ENCODE peak calls at places on chromosomes 11 and 22, in four cellular contexts. One of them, this sample, is unnamed.

GRCh38 chr22:21902296-21903087 is 35.0 kb upstream of the MAPK1 start:
- DNase-seq in GM10248: peak; percentile 47
- DNase-seq in B cell: no peak
- DNase-seq in iPS-NIHi11: no peak
- DNase-seq in this sample: no peak

GRCh38 chr11:38138972-38139371 is 1540.9 kb upstream of the RAG2 start:
- DNase-seq in GM10248: no peak
- DNase-seq in B cell: no peak
- DNase-seq in iPS-NIHi11: no peak
- DNase-seq in this sample: no peak

GRCh38 chr11:101840720-101841119 is 74.1 kb upstream of the CEP126 start:
- DNase-seq in GM10248: no peak
- DNase-seq in B cell: no peak
- DNase-seq in iPS-NIHi11: no peak
- DNase-seq in this sample: no peak

GRCh38 chr22:44182591-44183588 is 2.2 kb downstream of the PARVG start:
- DNase-seq in GM10248: peak; percentile 48
- DNase-seq in B cell: peak; percentile 70
- DNase-seq in iPS-NIHi11: no peak
- DNase-seq in this sample: no peak

GRCh38 chr11:92083123-92083522 is 141.5 kb upstream of the FAT3 start:
- DNase-seq in GM10248: no peak
- DNase-seq in B cell: no peak
- DNase-seq in iPS-NIHi11: no peak
- DNase-seq in this sample: no peak

GRCh38 chr11:111063711-111064110 is 181.8 kb upstream of the POU2AF2 start:
- DNase-seq in GM10248: no peak
- DNase-seq in B cell: no peak
- DNase-seq in iPS-NIHi11: no peak
- DNase-seq in this sample: no peak

GRCh38 chr22:29703595-29704195 is 16.1 kb upstream of the CABP7 start:
- DNase-seq in GM10248: no peak
- DNase-seq in B cell: no peak
- DNase-seq in iPS-NIHi11: no peak
- DNase-seq in this sample: no peak

GRCh38 chr22:25110846-25111578 is 88.6 kb upstream of the CRYBB3 start:
- DNase-seq in GM10248: peak; percentile 77
- DNase-seq in B cell: peak; percentile 41
- DNase-seq in iPS-NIHi11: peak; percentile 88
- DNase-seq in this sample: peak; percentile 71

GRCh38 chr11:134224710-134225662 is 515 bp downstream of the VPS26B start:
- DNase-seq in GM10248: peak; percentile 35
- DNase-seq in B cell: peak; percentile 54
- DNase-seq in iPS-NIHi11: peak; percentile 76
- DNase-seq in this sample: peak; percentile 76

GRCh38 chr11:124080319-124081001 is 34.8 kb upstream of the VWA5A start:
- DNase-seq in GM10248: no peak
- DNase-seq in B cell: no peak
- DNase-seq in iPS-NIHi11: no peak
- DNase-seq in this sample: no peak

GRCh38 chr11:131185915-131186314 is 184.5 kb upstream of the NTM start:
- DNase-seq in GM10248: no peak
- DNase-seq in B cell: no peak
- DNase-seq in iPS-NIHi11: no peak
- DNase-seq in this sample: no peak

GRCh38 chr22:27628341-27628740 is 173.2 kb downstream of the MN1 start:
- DNase-seq in GM10248: no peak
- DNase-seq in B cell: no peak
- DNase-seq in iPS-NIHi11: no peak
- DNase-seq in this sample: no peak

GRCh38 chr11:112005422-112006094 is 19.6 kb upstream of the DLAT start:
- DNase-seq in GM10248: no peak
- DNase-seq in B cell: no peak
- DNase-seq in iPS-NIHi11: no peak
- DNase-seq in this sample: no peak

GRCh38 chr11:34601085-34601444 is 19.8 kb upstream of the EHF start:
- DNase-seq in GM10248: no peak
- DNase-seq in B cell: no peak
- DNase-seq in iPS-NIHi11: no peak
- DNase-seq in this sample: no peak

GRCh38 chr11:126915430-126915829 is 85.1 kb downstream of the KIRREL3 start:
- DNase-seq in GM10248: no peak
- DNase-seq in B cell: no peak
- DNase-seq in iPS-NIHi11: no peak
- DNase-seq in this sample: no peak

GRCh38 chr11:119046489-119046888 is 10.5 kb downstream of the HYOU1 start:
- DNase-seq in GM10248: no peak
- DNase-seq in B cell: no peak
- DNase-seq in iPS-NIHi11: no peak
- DNase-seq in this sample: no peak

GRCh38 chr11:13405220-13405619 is 57.8 kb downstream of the BTBD10 start:
- DNase-seq in GM10248: no peak
- DNase-seq in B cell: no peak
- DNase-seq in iPS-NIHi11: no peak
- DNase-seq in this sample: no peak

GRCh38 chr22:31943206-31943975 is 944 bp upstream of the YWHAH start:
- DNase-seq in GM10248: no peak
- DNase-seq in B cell: no peak
- DNase-seq in iPS-NIHi11: no peak
- DNase-seq in this sample: no peak

GRCh38 chr11:107929611-107930200 is 1.5 kb downstream of the RAB39A start:
- DNase-seq in GM10248: peak; percentile 53
- DNase-seq in B cell: peak; percentile 40
- DNase-seq in iPS-NIHi11: no peak
- DNase-seq in this sample: no peak